ENCODE peak calls at places on chromosomes 13 and 19, in seven cellular contexts. R, M, O, Y, D, F and K are unnamed samples.

GRCh38 chr19:19027228-19027627 is 6.1 kb downstream of the SUGP2 start:
- DNase-seq in R (no peak), M (no peak), O (no peak), Y (no peak), D (no peak), F (no peak), K (no peak)

GRCh38 chr13:99415014-99415650 is 86.1 kb upstream of the TM9SF2 start:
- DNase-seq in R (no peak), M (peak; percentile 58), O (no peak), Y (no peak), D (no peak), F (no peak), K (peak; percentile 28)

GRCh38 chr13:93476175-93476574 is 249.6 kb downstream of the GPC6 start:
- DNase-seq in R (no peak), M (no peak), O (no peak), Y (peak; percentile 70), D (peak; percentile 37), F (no peak), K (no peak)

GRCh38 chr13:109243311-109243951 is 543.0 kb downstream of the IRS2 start:
- DNase-seq in R (no peak), M (no peak), O (no peak), Y (peak; percentile 87), D (peak; percentile 73), F (no peak), K (no peak)

GRCh38 chr19:16518483-16519229 is 22.5 kb downstream of the C19orf44 start:
- DNase-seq in R (no peak), M (no peak), O (no peak), Y (no peak), D (no peak), F (no peak), K (no peak)

GRCh38 chr13:26562538-26562890 is 5.0 kb downstream of the WASF3 start:
- DNase-seq in R (no peak), M (no peak), O (no peak), Y (no peak), D (no peak), F (no peak), K (no peak)

GRCh38 chr13:91272235-91272777 is 75.2 kb upstream of the MIR17HG start:
- DNase-seq in R (no peak), M (no peak), O (no peak), Y (no peak), D (no peak), F (no peak), K (no peak)

GRCh38 chr13:39283062-39283461 is 244.8 kb downstream of the NHLRC3 start:
- DNase-seq in R (no peak), M (no peak), O (no peak), Y (no peak), D (no peak), F (no peak), K (no peak)

GRCh38 chr19:45973564-45974338 is at the start of gene NOVA2:
- DNase-seq in R (peak; percentile 73), M (peak; percentile 76), O (no peak), Y (peak; percentile 81), D (no peak), F (peak; percentile 46), K (no peak)

GRCh38 chr19:38742296-38742695 is 2.0 kb downstream of the CAPN12 start:
- DNase-seq in R (no peak), M (no peak), O (no peak), Y (no peak), D (no peak), F (no peak), K (no peak)

GRCh38 chr19:35641515-35642151 is at the start of gene ETV2:
- DNase-seq in R (no peak), M (no peak), O (peak; percentile 31), Y (peak; percentile 61), D (no peak), F (peak; percentile 44), K (no peak)

GRCh38 chr19:48310227-48310626 is 15.1 kb upstream of the EMP3 start:
- DNase-seq in R (no peak), M (no peak), O (no peak), Y (no peak), D (no peak), F (no peak), K (no peak)

GRCh38 chr19:55080121-55080914 is 4.6 kb downstream of the EPS8L1 start:
- DNase-seq in R (peak; percentile 60), M (peak; percentile 91), O (peak; percentile 61), Y (peak; percentile 64), D (no peak), F (peak; percentile 71), K (no peak)

GRCh38 chr13:25064396-25064795 is 31.5 kb upstream of the PABPC3 start:
- DNase-seq in R (no peak), M (no peak), O (no peak), Y (no peak), D (no peak), F (no peak), K (no peak)

GRCh38 chr13:108961542-108962125 is 332.2 kb downstream of the MYO16 start:
- DNase-seq in R (no peak), M (no peak), O (no peak), Y (peak; percentile 74), D (no peak), F (no peak), K (no peak)

GRCh38 chr13:110421696-110422395 is 114.8 kb downstream of the COL4A2 start:
- DNase-seq in R (no peak), M (no peak), O (no peak), Y (peak; percentile 68), D (no peak), F (no peak), K (no peak)

GRCh38 chr19:35935911-35936737 is at the start of gene LRFN3:
- DNase-seq in R (peak; percentile 74), M (peak; percentile 85), O (no peak), Y (peak; percentile 72), D (no peak), F (peak; percentile 60), K (no peak)

GRCh38 chr19:10641248-10641647 is 12.9 kb upstream of the ILF3 start:
- DNase-seq in R (no peak), M (no peak), O (no peak), Y (no peak), D (no peak), F (no peak), K (no peak)

GRCh38 chr19:19021115-19021514 is 12.2 kb downstream of the SUGP2 start:
- DNase-seq in R (no peak), M (no peak), O (no peak), Y (peak; percentile 26), D (no peak), F (no peak), K (no peak)

GRCh38 chr19:10079031-10079453 is 7.1 kb upstream of the SHFL start:
- DNase-seq in R (no peak), M (no peak), O (no peak), Y (no peak), D (no peak), F (no peak), K (no peak)

GRCh38 chr19:31991984-31992655 is 353.3 kb upstream of the ZNF507 start:
- DNase-seq in R (no peak), M (peak; percentile 26), O (no peak), Y (no peak), D (no peak), F (no peak), K (no peak)

GRCh38 chr19:7731615-7732014 is 295 bp downstream of the CLEC4G start:
- DNase-seq in R (no peak), M (no peak), O (no peak), Y (no peak), D (no peak), F (no peak), K (no peak)

GRCh38 chr13:27919299-27919933 is 384 bp upstream of the PDX1 start:
- DNase-seq in R (no peak), M (no peak), O (no peak), Y (no peak), D (no peak), F (no peak), K (no peak)

GRCh38 chr19:55486971-55487883 is 1.0 kb upstream of the SSC5D start:
- DNase-seq in R (peak; percentile 79), M (no peak), O (no peak), Y (peak; percentile 96), D (peak; percentile 95), F (no peak), K (peak; percentile 88)

GRCh38 chr13:93227280-93227905 is 786 bp downstream of the GPC6 start:
- DNase-seq in R (peak; percentile 34), M (no peak), O (no peak), Y (peak; percentile 67), D (peak; percentile 32), F (no peak), K (no peak)

GRCh38 chr13:105462981-105463380 is 1072.5 kb downstream of the EFNB2 start:
- DNase-seq in R (no peak), M (no peak), O (no peak), Y (peak; percentile 53), D (no peak), F (no peak), K (no peak)

GRCh38 chr13:54210397-54211050 is 1181.9 kb downstream of the OLFM4 start:
- DNase-seq in R (no peak), M (no peak), O (no peak), Y (no peak), D (no peak), F (no peak), K (peak; percentile 47)

GRCh38 chr19:45159204-45159970 is 1.4 kb downstream of the NKPD1 start:
- DNase-seq in R (no peak), M (no peak), O (no peak), Y (no peak), D (no peak), F (no peak), K (no peak)